ENCODE peak calls at places on chromosomes 7 and 10, in six cellular contexts. I is hepatocyte, U is IMR-90, Q is ovary, X is thyroid gland, B is A549. E is an unnamed sample.

GRCh38 chr7:69864283-69864682 is 266.0 kb downstream of the AUTS2 start:
- DNase-seq in U (no peak), Q (no peak), I (no peak), X (no peak), B (no peak), E (no peak)

GRCh38 chr7:96287168-96287567 is 34.7 kb downstream of the SLC25A13 start:
- DNase-seq in X (no peak), I (no peak), Q (no peak), U (no peak), B (no peak), E (no peak)

GRCh38 chr10:689433-690226 is at the start of gene DIP2C:
- DNase-seq in U (peak), B (peak), X (peak), I (peak), Q (peak), E (peak)

GRCh38 chr10:91472911-91473310 is 62.8 kb downstream of the HECTD2 start:
- DNase-seq in Q (no peak), X (no peak), I (no peak), U (no peak), B (no peak), E (no peak)

GRCh38 chr7:43113622-43114450 is 1.4 kb downstream of the HECW1 start:
- DNase-seq in B (no peak), I (no peak), X (peak), U (no peak), Q (no peak), E (no peak)

GRCh38 chr7:110600983-110601382 is 489.9 kb upstream of the LRRN3 start:
- DNase-seq in Q (no peak), B (no peak), I (no peak), U (no peak), X (peak), E (no peak)

GRCh38 chr7:32761451-32762320 is 129.9 kb downstream of the KBTBD2 start:
- DNase-seq in B (no peak), Q (no peak), I (no peak), X (peak), U (no peak), E (no peak)

GRCh38 chr10:94205370-94205930 is 157.3 kb downstream of the NOC3L start:
- DNase-seq in X (peak), Q (no peak), B (no peak), I (no peak), U (peak), E (no peak)

GRCh38 chr7:51314726-51315125 is 1.9 kb downstream of the COBL start:
- DNase-seq in X (peak), Q (no peak), B (no peak), I (no peak), U (no peak), E (no peak)

GRCh38 chr7:134755422-134756022 is 23.9 kb upstream of the CALD1 start:
- DNase-seq in U (no peak), I (peak), X (peak), Q (no peak), B (no peak), E (no peak)

GRCh38 chr7:42097756-42098155 is 139.3 kb downstream of the GLI3 start:
- DNase-seq in Q (no peak), B (no peak), X (no peak), U (peak), I (peak), E (no peak)

GRCh38 chr7:98921608-98922372 is 43.5 kb downstream of the TRRAP start:
- DNase-seq in B (no peak), I (no peak), X (no peak), U (no peak), Q (no peak), E (no peak)

GRCh38 chr7:40874756-40875155 is 740.0 kb downstream of the SUGCT start:
- DNase-seq in B (no peak), Q (no peak), U (no peak), X (no peak), I (no peak), E (no peak)

GRCh38 chr10:28214185-28214584 is 88.7 kb downstream of the MPP7 start:
- DNase-seq in X (peak), U (no peak), Q (no peak), I (no peak), B (no peak), E (no peak)

GRCh38 chr10:50992972-50993766 is 81.1 kb upstream of the PRKG1 start:
- DNase-seq in U (peak), X (peak), Q (peak), I (peak), B (no peak), E (peak)

GRCh38 chr10:17004801-17005380 is 124.7 kb downstream of the CUBN start:
- DNase-seq in X (no peak), Q (no peak), B (no peak), I (no peak), U (no peak), E (no peak)

GRCh38 chr10:123556049-123556448 is 110.1 kb upstream of the GPR26 start:
- DNase-seq in Q (no peak), U (no peak), B (no peak), X (no peak), I (no peak), E (no peak)

GRCh38 chr7:71457881-71458590 is 326.1 kb downstream of the GALNT17 start:
- DNase-seq in B (no peak), I (no peak), Q (no peak), U (no peak), X (no peak), E (no peak)

GRCh38 chr7:2805213-2806003 is 38.7 kb downstream of the GNA12 start:
- DNase-seq in U (no peak), B (no peak), I (peak), Q (peak), X (no peak), E (no peak)

GRCh38 chr7:106064329-106064728 is 47.8 kb downstream of the SYPL1 start:
- DNase-seq in I (no peak), X (no peak), B (no peak), U (no peak), Q (no peak), E (no peak)

GRCh38 chr10:18658301-18658991 is 785 bp upstream of the ARL5B start:
- DNase-seq in U (peak), Q (peak), X (peak), I (peak), B (no peak), E (no peak)

GRCh38 chr10:106557951-106558733 is 606.4 kb downstream of the SORCS1 start:
- DNase-seq in I (no peak), U (peak), Q (no peak), B (no peak), X (no peak), E (no peak)

GRCh38 chr7:731440-732085 is 4.5 kb upstream of the PRKAR1B start:
- DNase-seq in B (no peak), U (no peak), X (no peak), I (no peak), Q (peak), E (no peak)

GRCh38 chr7:42493436-42494198 is 256.6 kb upstream of the GLI3 start:
- DNase-seq in I (peak), U (peak), Q (peak), X (peak), B (no peak), E (peak)

GRCh38 chr10:4653160-4653559 is 172.8 kb upstream of the AKR1E2 start:
- DNase-seq in Q (no peak), B (no peak), X (no peak), U (no peak), I (no peak), E (no peak)

GRCh38 chr10:71125749-71126107 is 86.6 kb upstream of the UNC5B start:
- DNase-seq in I (peak), X (no peak), U (no peak), B (no peak), Q (no peak), E (no peak)

GRCh38 chr10:71128311-71129010 is 83.9 kb upstream of the UNC5B start:
- DNase-seq in X (peak), Q (no peak), U (no peak), I (no peak), B (no peak), E (no peak)

GRCh38 chr10:71126432-71126831 is 85.9 kb upstream of the UNC5B start:
- DNase-seq in Q (no peak), U (no peak), X (no peak), B (no peak), I (peak), E (no peak)

GRCh38 chr10:71127773-71128172 is 84.6 kb upstream of the UNC5B start:
- DNase-seq in B (no peak), X (no peak), I (no peak), U (no peak), Q (no peak), E (no peak)

GRCh38 chr10:71127019-71127534 is 85.3 kb upstream of the UNC5B start:
- DNase-seq in B (no peak), U (no peak), Q (no peak), I (peak), X (no peak), E (no peak)
- TF ChIP-seq CTCF in B (no peak), U (no peak), Q (no peak), I (no peak), X (no peak), E (no peak)

GRCh38 chr7:6310594-6310993 is 38.2 kb upstream of the CYTH3 start:
- DNase-seq in U (no peak), I (no peak), B (no peak), Q (no peak), X (no peak), E (no peak)

GRCh38 chr7:6306471-6306870 is 34.0 kb upstream of the CYTH3 start:
- DNase-seq in I (no peak), U (peak), B (peak), Q (no peak), X (no peak), E (no peak)

GRCh38 chr7:6305330-6305729 is 32.9 kb upstream of the CYTH3 start:
- DNase-seq in U (no peak), I (no peak), X (no peak), Q (no peak), B (no peak), E (no peak)

GRCh38 chr7:6307762-6308161 is 35.3 kb upstream of the CYTH3 start:
- DNase-seq in X (no peak), I (no peak), Q (no peak), U (no peak), B (no peak), E (no peak)
- H3K4me3 ChIP-seq in X (no peak), I (no peak), Q (no peak), U (no peak), B (no peak), E (no peak)

GRCh38 chr10:114758331-114758730 is 63.2 kb upstream of the FHIP2A start:
- DNase-seq in X (no peak), B (no peak), I (no peak), U (peak), Q (no peak), E (no peak)

GRCh38 chr10:114753126-114753525 is 68.5 kb upstream of the FHIP2A start:
- DNase-seq in Q (no peak), B (no peak), X (no peak), U (peak), I (no peak), E (no peak)

GRCh38 chr10:114751856-114752255 is 69.7 kb upstream of the FHIP2A start:
- DNase-seq in Q (no peak), B (no peak), U (peak), I (no peak), X (no peak), E (no peak)

GRCh38 chr10:114755537-114755936 is 66.0 kb upstream of the FHIP2A start:
- DNase-seq in B (no peak), U (no peak), Q (no peak), I (no peak), X (no peak), E (no peak)

GRCh38 chr10:114754445-114755320 is 66.9 kb upstream of the FHIP2A start:
- DNase-seq in U (peak), I (peak), B (no peak), Q (no peak), X (no peak), E (peak)
- H3K27ac ChIP-seq in U (no peak), I (peak), B (peak), Q (no peak), X (no peak), E (no peak)

DNA sequence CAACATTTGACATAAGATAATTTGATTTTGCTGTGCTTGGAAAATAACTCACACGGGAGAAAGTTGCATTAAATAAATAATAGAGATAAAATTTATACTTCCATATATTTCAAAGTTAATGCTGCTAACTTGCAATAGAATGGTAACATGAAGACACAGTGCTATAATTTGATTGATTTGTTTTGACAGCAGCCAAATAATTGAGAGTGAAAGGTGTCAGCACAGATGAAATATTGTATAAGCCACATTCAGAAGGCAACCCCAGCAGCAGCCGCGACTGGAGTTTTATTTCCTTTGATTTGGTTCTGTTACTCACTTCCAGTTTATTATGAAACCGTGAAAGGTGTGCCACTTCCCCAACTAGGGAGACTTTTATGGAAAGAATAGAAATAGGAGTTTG is 242.2 kb downstream of the POU6F2 start:
- DNase-seq in I (no peak), B (no peak), U (no peak), X (no peak), Q (no peak), E (no peak)
- TF ChIP-seq CTCF in I (no peak), B (no peak), U (no peak), X (no peak), Q (no peak), E (no peak)

GRCh38 chr10:3527144-3527543 is 257.9 kb downstream of the KLF6 start:
- DNase-seq in X (no peak), I (no peak), U (peak), B (no peak), Q (no peak), E (no peak)

GRCh38 chr10:3528271-3528670 is 256.7 kb downstream of the KLF6 start:
- DNase-seq in Q (no peak), X (no peak), B (no peak), U (no peak), I (no peak), E (no peak)

GRCh38 chr10:3526721-3527120 is 258.3 kb downstream of the KLF6 start:
- DNase-seq in I (peak), U (peak), B (no peak), Q (no peak), X (no peak), E (peak)

GRCh38 chr10:3528823-3529222 is 256.2 kb downstream of the KLF6 start:
- DNase-seq in Q (no peak), B (no peak), U (no peak), X (no peak), I (no peak), E (no peak)

DNA sequence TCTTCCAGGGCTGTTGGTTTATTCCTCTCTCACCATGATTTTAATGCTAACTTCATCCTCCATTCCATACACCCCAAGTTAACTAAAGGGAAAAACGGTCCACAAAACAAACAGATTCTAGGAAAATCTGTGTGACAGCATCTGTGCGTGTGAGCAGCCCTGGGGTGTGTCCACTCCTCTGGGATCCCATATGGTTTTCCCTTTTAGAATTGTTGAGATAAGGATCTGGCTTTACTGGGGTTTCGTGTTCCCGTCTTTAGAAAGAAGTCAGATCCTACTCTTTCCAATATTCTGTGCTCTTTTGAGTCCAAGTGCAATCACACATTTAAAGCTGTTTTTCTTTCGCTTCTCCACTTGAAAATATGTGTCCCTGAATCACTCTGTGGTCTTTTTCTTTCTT is 257.1 kb downstream of the KLF6 start:
- DNase-seq in I (no peak), Q (no peak), B (no peak), X (no peak), U (no peak), E (no peak)
- H3K4me3 ChIP-seq in I (no peak), Q (no peak), B (no peak), X (no peak), U (no peak), E (no peak)

GRCh38 chr10:131980757-131981428 is 830 bp downstream of the BNIP3 start:
- DNase-seq in U (no peak), X (peak), I (peak), B (no peak), Q (peak), E (no peak)

GRCh38 chr10:131981429-131982184 is at the start of gene BNIP3:
- DNase-seq in I (peak), X (peak), Q (peak), B (peak), U (peak), E (peak)

GRCh38 chr10:131982185-131982756 is 548 bp upstream of the BNIP3 start:
- DNase-seq in Q (no peak), U (no peak), I (no peak), B (peak), X (no peak), E (no peak)

GRCh38 chr10:131983780-131984179 is 2.1 kb upstream of the BNIP3 start:
- DNase-seq in I (peak), X (no peak), Q (no peak), B (peak), U (peak), E (peak)

GRCh38 chr10:131982796-131983195 is 1.1 kb upstream of the BNIP3 start:
- DNase-seq in Q (peak), I (no peak), U (no peak), B (no peak), X (no peak), E (no peak)
- H3K27ac ChIP-seq in Q (peak), I (no peak), U (peak), B (peak), X (no peak), E (no peak)

GRCh38 chr7:157460721-157461120 is 123.9 kb downstream of the DNAJB6 start:
- DNase-seq in Q (no peak), B (no peak), I (no peak), U (no peak), X (no peak), E (no peak)

GRCh38 chr7:157461805-157462771 is 125.3 kb downstream of the DNAJB6 start:
- DNase-seq in X (no peak), Q (no peak), I (no peak), U (no peak), B (no peak), E (no peak)

GRCh38 chr7:157458254-157458633 is 121.4 kb downstream of the DNAJB6 start:
- DNase-seq in X (no peak), I (no peak), U (no peak), B (no peak), Q (no peak), E (no peak)

GRCh38 chr7:157457355-157458253 is 120.8 kb downstream of the DNAJB6 start:
- DNase-seq in X (no peak), I (no peak), U (no peak), B (no peak), Q (no peak), E (no peak)

DNA sequence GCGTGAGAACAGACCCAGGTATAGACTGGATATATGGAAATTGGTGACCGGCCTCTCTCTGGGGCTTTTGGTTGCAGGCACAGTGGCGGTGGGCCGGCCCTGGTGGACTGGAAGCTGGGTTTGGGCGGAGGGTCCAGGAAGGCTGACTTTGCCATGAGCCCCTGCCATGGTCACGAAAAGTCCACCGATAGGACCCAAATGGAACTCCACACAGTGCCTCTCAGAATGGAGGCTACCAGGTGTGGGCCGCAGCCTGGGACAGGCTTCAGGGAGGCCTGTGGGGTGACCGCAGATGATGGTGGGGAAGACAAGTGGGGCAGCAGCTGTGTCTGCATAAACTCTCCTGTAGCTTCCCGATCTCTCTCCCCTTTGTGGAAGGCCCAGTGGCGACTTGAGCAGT is 123.2 kb downstream of the DNAJB6 start:
- DNase-seq in U (no peak), X (no peak), Q (no peak), B (no peak), I (no peak), E (no peak)
- TF ChIP-seq CTCF in U (no peak), X (no peak), Q (no peak), B (no peak), I (no peak), E (no peak)

E was measured in AG04450.